ENCODE peak calls at places on chromosomes 3 and 15, in eight cellular contexts. One of them, this sample, is unnamed. For H3K4me1, the result is how much of the 10 kb centered on the place peaks cover.

GRCh38 chr3:120410541-120410940 is 40.3 kb downstream of the FSTL1 start:
- DNase-seq in psoas muscle: no peak
- DNase-seq in H1: no peak
- DNase-seq in heart right ventricle: no peak
- DNase-seq in uterus: no peak
- DNase-seq in GM12878: no peak
- DNase-seq in CD8-positive, alpha-beta T cell: no peak
- DNase-seq in fibroblast of lung: no peak
- DNase-seq in this sample: no peak

GRCh38 chr3:133211449-133211848 is 173.3 kb downstream of the TMEM108 start:
- DNase-seq in psoas muscle: no peak
- DNase-seq in H1: peak
- DNase-seq in heart right ventricle: peak
- DNase-seq in uterus: no peak
- DNase-seq in GM12878: peak
- DNase-seq in CD8-positive, alpha-beta T cell: no peak
- DNase-seq in fibroblast of lung: peak
- DNase-seq in this sample: no peak

GRCh38 chr15:68681836-68682235 is 103.0 kb downstream of the CORO2B start:
- DNase-seq in psoas muscle: no peak
- DNase-seq in H1: no peak
- DNase-seq in heart right ventricle: no peak
- DNase-seq in uterus: no peak
- DNase-seq in GM12878: no peak
- DNase-seq in CD8-positive, alpha-beta T cell: no peak
- DNase-seq in fibroblast of lung: no peak
- DNase-seq in this sample: no peak

GRCh38 chr3:184039414-184039813 is 7.9 kb downstream of the HTR3D start:
- DNase-seq in psoas muscle: no peak
- DNase-seq in H1: no peak
- DNase-seq in heart right ventricle: no peak
- DNase-seq in uterus: no peak
- DNase-seq in GM12878: no peak
- DNase-seq in CD8-positive, alpha-beta T cell: no peak
- DNase-seq in fibroblast of lung: peak
- DNase-seq in this sample: no peak

GRCh38 chr3:9669720-9670432 is 20.6 kb downstream of the MTMR14 start:
- DNase-seq in psoas muscle: no peak
- DNase-seq in H1: no peak
- DNase-seq in heart right ventricle: peak
- DNase-seq in uterus: no peak
- DNase-seq in GM12878: no peak
- DNase-seq in CD8-positive, alpha-beta T cell: no peak
- DNase-seq in fibroblast of lung: no peak
- DNase-seq in this sample: no peak

GRCh38 chr3:197124713-197125112 is 95.1 kb upstream of the MELTF start:
- DNase-seq in psoas muscle: no peak
- DNase-seq in H1: no peak
- DNase-seq in heart right ventricle: no peak
- DNase-seq in uterus: no peak
- DNase-seq in GM12878: no peak
- DNase-seq in CD8-positive, alpha-beta T cell: no peak
- DNase-seq in fibroblast of lung: no peak
- DNase-seq in this sample: no peak

GRCh38 chr3:133746722-133747086 is 511 bp downstream of the TF start:
- DNase-seq in psoas muscle: no peak
- DNase-seq in H1: no peak
- DNase-seq in heart right ventricle: no peak
- DNase-seq in uterus: no peak
- DNase-seq in GM12878: no peak
- DNase-seq in CD8-positive, alpha-beta T cell: no peak
- DNase-seq in fibroblast of lung: no peak
- DNase-seq in this sample: no peak

GRCh38 chr3:107561980-107562379 is 39.2 kb downstream of the BBX start:
- DNase-seq in psoas muscle: no peak
- DNase-seq in H1: no peak
- DNase-seq in heart right ventricle: no peak
- DNase-seq in uterus: no peak
- DNase-seq in GM12878: no peak
- DNase-seq in CD8-positive, alpha-beta T cell: no peak
- DNase-seq in fibroblast of lung: no peak
- DNase-seq in this sample: no peak

GRCh38 chr15:41501961-41502786 is 8.5 kb downstream of the ITPKA start:
- DNase-seq in psoas muscle: no peak
- DNase-seq in H1: no peak
- DNase-seq in heart right ventricle: no peak
- DNase-seq in uterus: no peak
- DNase-seq in GM12878: no peak
- DNase-seq in CD8-positive, alpha-beta T cell: peak
- DNase-seq in fibroblast of lung: no peak
- DNase-seq in this sample: no peak

GRCh38 chr15:100758554-100758953 is 121.1 kb upstream of the ALDH1A3 start:
- DNase-seq in psoas muscle: no peak
- DNase-seq in H1: no peak
- DNase-seq in heart right ventricle: no peak
- DNase-seq in uterus: no peak
- DNase-seq in GM12878: no peak
- DNase-seq in CD8-positive, alpha-beta T cell: no peak
- DNase-seq in fibroblast of lung: no peak
- DNase-seq in this sample: no peak

GRCh38 chr3:55434789-55435188 is 52.3 kb downstream of the WNT5A start:
- DNase-seq in psoas muscle: no peak
- DNase-seq in H1: peak
- DNase-seq in heart right ventricle: no peak
- DNase-seq in uterus: no peak
- DNase-seq in GM12878: no peak
- DNase-seq in CD8-positive, alpha-beta T cell: no peak
- DNase-seq in fibroblast of lung: no peak
- DNase-seq in this sample: no peak

GRCh38 chr15:59594493-59594942 is 17.1 kb upstream of the GCNT3 start:
- DNase-seq in psoas muscle: no peak
- DNase-seq in H1: no peak
- DNase-seq in heart right ventricle: peak
- DNase-seq in uterus: no peak
- DNase-seq in GM12878: no peak
- DNase-seq in CD8-positive, alpha-beta T cell: no peak
- DNase-seq in fibroblast of lung: peak
- DNase-seq in this sample: peak

GRCh38 chr3:12046406-12046805 is 42.2 kb downstream of the SYN2 start:
- DNase-seq in psoas muscle: no peak
- DNase-seq in H1: no peak
- DNase-seq in heart right ventricle: no peak
- DNase-seq in uterus: no peak
- DNase-seq in GM12878: no peak
- DNase-seq in CD8-positive, alpha-beta T cell: no peak
- DNase-seq in fibroblast of lung: no peak
- DNase-seq in this sample: no peak
- TF ChIP-seq CTCF in psoas muscle: no peak
- TF ChIP-seq CTCF in H1: peak
- TF ChIP-seq CTCF in heart right ventricle: no peak
- TF ChIP-seq CTCF in uterus: peak
- TF ChIP-seq CTCF in GM12878: no peak
- TF ChIP-seq CTCF in CD8-positive, alpha-beta T cell: no peak
- TF ChIP-seq CTCF in fibroblast of lung: no peak
- TF ChIP-seq CTCF in this sample: peak

DNA sequence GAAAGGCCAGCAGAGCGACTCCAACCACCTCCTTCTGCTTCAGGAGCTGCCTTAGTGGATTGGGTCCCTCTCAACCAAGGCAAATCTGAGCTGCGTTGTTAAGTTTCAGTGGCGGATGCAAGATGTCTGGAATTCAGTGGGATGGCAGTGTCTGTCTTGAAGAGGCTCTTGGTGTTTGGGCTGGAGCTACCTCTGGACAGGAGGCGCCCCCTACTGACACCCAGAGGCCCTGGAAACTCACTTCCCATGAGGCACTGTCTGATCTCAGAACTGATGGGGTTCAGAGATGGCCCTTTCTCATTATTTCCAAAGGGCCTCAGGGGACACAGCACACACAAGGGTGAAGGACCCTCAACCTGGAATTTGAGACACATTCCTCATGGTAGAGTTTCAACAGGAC is 6.0 kb upstream of the SLC28A1 start:
- DNase-seq in psoas muscle: peak
- DNase-seq in H1: peak
- DNase-seq in heart right ventricle: peak
- DNase-seq in uterus: peak
- DNase-seq in GM12878: no peak
- DNase-seq in CD8-positive, alpha-beta T cell: peak
- DNase-seq in fibroblast of lung: peak
- DNase-seq in this sample: peak
- H3K4me1 ChIP-seq in psoas muscle: under half
- H3K4me1 ChIP-seq in H1: under half
- H3K4me1 ChIP-seq in heart right ventricle: under half
- H3K4me1 ChIP-seq in uterus: under half
- H3K4me1 ChIP-seq in GM12878: under half
- H3K4me1 ChIP-seq in CD8-positive, alpha-beta T cell: under half
- H3K4me1 ChIP-seq in fibroblast of lung: under half
- H3K4me1 ChIP-seq in this sample: under half

GRCh38 chr3:99128740-99129505 is 227.4 kb upstream of the DCBLD2 start:
- DNase-seq in psoas muscle: no peak
- DNase-seq in H1: no peak
- DNase-seq in heart right ventricle: no peak
- DNase-seq in uterus: no peak
- DNase-seq in GM12878: no peak
- DNase-seq in CD8-positive, alpha-beta T cell: no peak
- DNase-seq in fibroblast of lung: peak
- DNase-seq in this sample: peak

GRCh38 chr3:99128205-99128604 is 226.7 kb upstream of the DCBLD2 start:
- DNase-seq in psoas muscle: no peak
- DNase-seq in H1: no peak
- DNase-seq in heart right ventricle: no peak
- DNase-seq in uterus: no peak
- DNase-seq in GM12878: no peak
- DNase-seq in CD8-positive, alpha-beta T cell: no peak
- DNase-seq in fibroblast of lung: peak
- DNase-seq in this sample: no peak

GRCh38 chr3:99131876-99132275 is 230.4 kb upstream of the DCBLD2 start:
- DNase-seq in psoas muscle: no peak
- DNase-seq in H1: no peak
- DNase-seq in heart right ventricle: no peak
- DNase-seq in uterus: no peak
- DNase-seq in GM12878: no peak
- DNase-seq in CD8-positive, alpha-beta T cell: no peak
- DNase-seq in fibroblast of lung: peak
- DNase-seq in this sample: peak

DNA sequence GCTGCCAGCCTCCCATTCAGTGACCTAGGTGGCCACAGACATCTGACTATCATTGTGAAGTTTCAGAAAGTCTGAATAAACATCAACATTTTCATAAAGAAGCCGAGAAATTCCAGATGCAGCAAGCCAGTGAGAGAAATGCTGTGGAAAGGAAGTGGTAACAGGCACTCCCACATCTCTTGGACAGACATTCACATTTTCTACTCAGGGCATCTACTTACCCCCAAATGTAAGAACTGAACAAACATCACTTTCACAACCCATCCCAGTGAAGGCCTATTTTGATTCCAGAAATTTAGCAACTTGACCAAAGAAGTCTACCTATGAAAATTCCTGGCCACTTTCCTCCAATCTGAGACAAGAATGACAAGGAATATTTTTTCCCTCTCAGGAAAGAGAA is 224.8 kb upstream of the DCBLD2 start:
- DNase-seq in psoas muscle: no peak
- DNase-seq in H1: no peak
- DNase-seq in heart right ventricle: no peak
- DNase-seq in uterus: no peak
- DNase-seq in GM12878: no peak
- DNase-seq in CD8-positive, alpha-beta T cell: no peak
- DNase-seq in fibroblast of lung: peak
- DNase-seq in this sample: no peak
- H3K27ac ChIP-seq in psoas muscle: no peak
- H3K27ac ChIP-seq in H1: no peak
- H3K27ac ChIP-seq in heart right ventricle: no peak
- H3K27ac ChIP-seq in uterus: no peak
- H3K27ac ChIP-seq in GM12878: no peak
- H3K27ac ChIP-seq in CD8-positive, alpha-beta T cell: no peak
- H3K27ac ChIP-seq in fibroblast of lung: no peak
- H3K27ac ChIP-seq in this sample: no peak

DNA sequence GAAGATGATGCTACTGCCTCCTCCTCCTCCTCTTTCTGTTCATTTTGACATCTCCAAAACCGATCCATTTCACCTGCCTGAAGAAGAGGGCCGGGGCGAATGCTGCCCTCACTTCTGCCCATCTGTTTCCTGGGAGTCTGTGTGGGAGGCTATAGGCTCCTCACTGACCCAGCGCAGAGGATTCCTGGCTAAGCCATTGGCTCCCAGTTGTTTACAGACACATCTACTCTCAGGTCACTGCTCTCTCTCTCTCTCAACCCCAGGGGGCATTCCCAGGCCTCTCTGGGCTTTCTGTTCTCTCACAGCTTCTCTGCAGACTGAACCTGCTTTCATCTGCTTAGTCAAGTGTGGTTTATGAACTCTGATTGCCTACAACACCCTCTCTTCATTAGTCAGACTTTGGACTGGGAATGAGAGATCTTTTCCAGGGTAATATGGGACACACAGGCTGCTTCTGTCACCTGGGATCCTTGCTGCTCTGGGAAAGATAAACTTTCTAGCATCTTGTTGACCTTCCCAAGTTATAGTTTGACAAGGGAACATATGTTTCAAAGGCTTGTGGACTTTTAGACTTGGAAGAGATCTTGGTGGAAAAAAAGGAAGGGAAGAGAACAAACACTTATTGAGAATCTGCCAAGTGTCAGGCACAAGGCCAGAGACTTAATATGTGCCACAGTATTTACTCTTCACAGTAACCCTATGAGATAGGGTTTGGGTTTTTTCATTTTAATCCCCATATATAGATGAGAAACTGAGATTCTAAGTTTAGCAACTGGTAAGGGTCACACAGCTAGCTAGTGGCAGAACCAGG is 30.2 kb upstream of the USP3 start:
- DNase-seq in psoas muscle: no peak
- DNase-seq in H1: no peak
- DNase-seq in heart right ventricle: no peak
- DNase-seq in uterus: no peak
- DNase-seq in GM12878: peak
- DNase-seq in CD8-positive, alpha-beta T cell: peak
- DNase-seq in fibroblast of lung: peak
- DNase-seq in this sample: peak
- TF ChIP-seq CTCF in psoas muscle: no peak
- TF ChIP-seq CTCF in H1: no peak
- TF ChIP-seq CTCF in heart right ventricle: no peak
- TF ChIP-seq CTCF in uterus: no peak
- TF ChIP-seq CTCF in GM12878: no peak
- TF ChIP-seq CTCF in CD8-positive, alpha-beta T cell: no peak
- TF ChIP-seq CTCF in fibroblast of lung: peak
- TF ChIP-seq CTCF in this sample: peak